ENCODE peak calls at places on chromosomes 4 and X, in seven cellular contexts. I is activated gamma-delta T cell treated with Interleukin-2 at 50 U/mL for 16 hours; C is psoas muscle; A is neural crest cell; V is M059J; F is HFF-Myc; J is stimulated activated CD8-positive, alpha-beta memory T cell treated with anti-CD3 and anti-CD28 coated beads, Interleukin-4, amount 100 ng/mL, for 1 hour. K is an unnamed sample.

GRCh38 chrX:133544778-133545177 is 129.5 kb upstream of the GPC4 start:
- DNase-seq in I (no peak), C (no peak), A (no peak), V (peak; percentile 31), F (no peak), J (no peak), K (no peak)

GRCh38 chrX:17967888-17968287 is 106.8 kb upstream of the RAI2 start:
- DNase-seq in I (no peak), C (no peak), A (no peak), V (no peak), F (no peak), J (no peak), K (no peak)

GRCh38 chr4:101218346-101218745 is 129.0 kb downstream of the PPP3CA start:
- DNase-seq in I (no peak), C (no peak), A (no peak), V (no peak), F (no peak), J (no peak), K (no peak)

GRCh38 chr4:17968721-17969120 is 52.8 kb downstream of the LCORL start:
- DNase-seq in I (no peak), C (no peak), A (no peak), V (no peak), F (no peak), J (no peak), K (no peak)

GRCh38 chr4:14771504-14772175 is 230.6 kb upstream of the CPEB2 start:
- DNase-seq in I (no peak), C (no peak), A (no peak), V (peak; percentile 50), F (no peak), J (no peak), K (peak; percentile 58)

GRCh38 chr4:3290476-3290875 is 2.3 kb upstream of the RGS12 start:
- DNase-seq in I (no peak), C (no peak), A (no peak), V (no peak), F (no peak), J (no peak), K (no peak)

GRCh38 chr4:103091601-103092223 is 7.9 kb downstream of the BDH2 start:
- DNase-seq in I (peak; percentile 24), C (no peak), A (peak; percentile 21), V (peak; percentile 60), F (no peak), J (no peak), K (peak; percentile 67)

GRCh38 chr4:114264877-114265291 is 285.4 kb upstream of the ARSJ start:
- DNase-seq in I (no peak), C (no peak), A (no peak), V (peak; percentile 36), F (no peak), J (no peak), K (peak; percentile 67)

GRCh38 chr4:138310498-138310897 is 68.3 kb upstream of the SLC7A11 start:
- DNase-seq in I (no peak), C (no peak), A (no peak), V (no peak), F (no peak), J (no peak), K (peak; percentile 74)

GRCh38 chr4:113971706-113972360 is 7.6 kb downstream of the ARSJ start:
- DNase-seq in I (no peak), C (no peak), A (no peak), V (peak; percentile 59), F (no peak), J (no peak), K (no peak)

K was measured in MCF 10A.